ENCODE peak calls at places on chromosomes 13 and 19, in seven cellular contexts. C is PC-3, U is hepatocyte, T is GM23338, B is HCT116, X is SK-N-SH, D is neural progenitor cell. A is an unnamed sample. For H3K4me1, the result is how much of the 10 kb centered on the place peaks cover.

GRCh38 chr13:81872581-81872980 is 1531.7 kb upstream of the SPRY2 start:
- DNase-seq in C (peak), U (peak), T (peak), B (peak), X (peak), D (peak), A (no peak)

GRCh38 chr13:83716121-83716520 is 166.2 kb downstream of the SLITRK1 start:
- DNase-seq in C (no peak), U (no peak), T (peak), B (no peak), X (no peak), D (no peak), A (no peak)

GRCh38 chr13:30832845-30833332 is 73.2 kb upstream of the MEDAG start:
- DNase-seq in C (peak), U (peak), T (peak), B (peak), X (peak), D (peak), A (no peak)

GRCh38 chr13:46160474-46161066 is 21.4 kb downstream of the LCP1 start:
- DNase-seq in C (peak), U (peak), T (peak), B (peak), X (peak), D (peak), A (peak)

GRCh38 chr13:41370736-41371135 is 59.7 kb downstream of the NAA16 start:
- DNase-seq in C (no peak), U (no peak), T (no peak), B (no peak), X (no peak), D (no peak), A (no peak)

GRCh38 chr19:13398780-13399726 is 107.2 kb downstream of the CACNA1A start:
- DNase-seq in C (peak), U (no peak), T (no peak), B (peak), X (no peak), D (no peak), A (no peak)

GRCh38 chr13:81283062-81283461 is 942.1 kb upstream of the SPRY2 start:
- DNase-seq in C (no peak), U (no peak), T (no peak), B (no peak), X (no peak), D (no peak), A (no peak)

GRCh38 chr19:8638078-8638619 is 7.7 kb downstream of the NFILZ start:
- DNase-seq in C (peak), U (no peak), T (no peak), B (no peak), X (no peak), D (no peak), A (no peak)

GRCh38 chr13:85543144-85543543 is 256.1 kb downstream of the SLITRK6 start:
- DNase-seq in C (peak), U (no peak), T (no peak), B (no peak), X (no peak), D (no peak), A (no peak)

GRCh38 chr19:15015946-15016542 is 33.2 kb upstream of the CASP14 start:
- DNase-seq in C (peak), U (peak), T (peak), B (no peak), X (no peak), D (peak), A (peak)

GRCh38 chr13:62626771-62627170 is 1211.1 kb upstream of the PCDH20 start:
- DNase-seq in C (peak), U (no peak), T (peak), B (no peak), X (no peak), D (peak), A (peak)

GRCh38 chr13:66844933-66845332 is 385.2 kb downstream of the PCDH9 start:
- DNase-seq in C (no peak), U (no peak), T (no peak), B (no peak), X (no peak), D (no peak), A (no peak)

GRCh38 chr13:35722438-35723060 is 246.1 kb upstream of the MAB21L1 start:
- DNase-seq in C (no peak), U (no peak), T (no peak), B (no peak), X (no peak), D (no peak), A (no peak)

GRCh38 chr13:100363351-100363750 is 225.2 kb downstream of the GGACT start:
- DNase-seq in C (no peak), U (no peak), T (no peak), B (peak), X (no peak), D (no peak), A (no peak)

GRCh38 chr13:111999352-111999751 is 67.6 kb upstream of the SOX1 start:
- DNase-seq in C (no peak), U (no peak), T (no peak), B (no peak), X (no peak), D (no peak), A (no peak)

GRCh38 chr19:3121821-3122511 is 13.9 kb upstream of the GNA15 start:
- DNase-seq in C (no peak), U (no peak), T (no peak), B (no peak), X (no peak), D (no peak), A (no peak)

GRCh38 chr19:3124630-3125029 is 11.2 kb upstream of the GNA15 start:
- DNase-seq in C (no peak), U (no peak), T (no peak), B (no peak), X (no peak), D (no peak), A (peak)

GRCh38 chr19:3123956-3124355 is 11.9 kb upstream of the GNA15 start:
- DNase-seq in C (no peak), U (no peak), T (no peak), B (no peak), X (no peak), D (no peak), A (no peak)

GRCh38 chr19:3122512-3122870 is 13.3 kb upstream of the GNA15 start:
- DNase-seq in C (no peak), U (no peak), T (no peak), B (no peak), X (no peak), D (no peak), A (no peak)

DNA sequence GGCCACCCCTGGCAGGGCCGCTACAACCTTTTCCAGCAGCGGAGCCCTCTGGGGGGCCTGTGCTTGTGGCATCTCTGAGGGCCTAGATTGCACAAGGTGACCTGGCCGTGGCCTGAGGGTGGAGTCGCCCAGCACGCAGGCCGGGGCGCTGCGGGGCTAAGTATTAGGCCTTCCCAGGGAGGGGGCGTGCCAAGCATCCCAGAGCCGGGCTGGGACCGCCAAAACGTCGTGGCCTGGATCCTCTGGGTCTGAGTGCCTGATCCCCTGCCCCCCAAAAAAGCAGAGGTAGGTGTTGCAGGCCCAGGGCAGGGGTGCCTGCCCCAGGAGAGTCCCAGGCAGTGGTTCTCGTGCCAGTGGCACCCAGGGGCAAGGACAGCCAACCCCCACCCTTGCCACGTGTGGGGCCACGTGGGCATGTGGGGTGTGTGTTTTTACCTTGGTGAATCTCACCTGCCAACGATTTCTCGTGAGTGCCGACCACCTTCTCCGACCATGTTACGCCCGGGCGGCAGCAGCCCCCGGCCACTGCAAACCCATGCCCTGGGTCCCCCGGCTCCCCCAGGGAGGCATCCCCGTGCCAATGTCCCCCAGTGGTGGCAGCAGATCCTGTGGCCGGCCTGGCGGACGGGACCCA is 12.6 kb upstream of the GNA15 start:
- DNase-seq in C (no peak), U (no peak), T (no peak), B (no peak), X (no peak), D (no peak), A (no peak)
- TF ChIP-seq EZH2phosphoT487 in C (no peak), U (no peak), T (no peak), B (no peak), X (no peak), D (no peak), A (no peak)

DNA sequence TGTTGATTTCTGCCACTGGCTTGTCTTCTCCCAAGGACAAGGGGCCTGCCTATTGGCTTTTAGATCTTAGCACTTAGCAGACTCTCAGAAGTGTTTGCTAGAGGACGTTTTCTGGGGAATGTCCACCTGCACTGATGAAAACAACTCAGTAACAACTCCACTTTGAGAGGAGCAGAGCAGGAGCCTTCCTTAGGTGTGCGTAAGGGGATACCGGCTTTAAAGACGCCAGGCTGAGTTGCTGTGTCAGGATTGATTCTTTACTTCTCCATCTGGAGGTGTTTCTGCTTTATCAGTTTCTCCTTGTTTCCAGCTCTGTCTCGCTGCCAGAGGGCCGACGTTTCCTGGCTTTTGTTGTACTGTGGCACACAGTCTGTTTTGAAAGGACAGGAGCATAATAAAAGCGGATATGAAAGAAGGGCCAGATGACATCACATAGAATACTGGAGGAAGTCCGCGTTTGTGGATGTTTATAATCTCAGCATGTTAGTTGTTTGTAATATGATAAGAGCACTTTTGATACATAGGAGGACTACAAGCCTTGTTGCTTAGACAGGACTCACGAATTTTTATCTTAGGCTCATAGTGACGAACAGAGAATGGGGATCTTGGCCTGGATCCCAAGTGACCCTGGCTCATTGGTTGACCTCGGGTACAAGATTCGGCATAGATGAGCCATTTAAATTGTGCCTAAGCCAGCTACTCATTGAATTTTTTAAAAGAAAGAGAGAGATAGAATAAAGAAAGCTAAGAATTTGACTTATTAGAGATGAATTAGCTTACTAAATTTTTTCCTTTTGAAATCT is 34.6 kb downstream of the COL4A2 start:
- DNase-seq in C (no peak), U (no peak), T (no peak), B (no peak), X (peak), D (no peak), A (peak)
- H3K4me1 ChIP-seq in C (under half), U (under half), T (under half), B (under half), X (under half), D (half or more), A (under half)

GRCh38 chr13:33312150-33312908 is 26.8 kb upstream of the STARD13 start:
- DNase-seq in C (no peak), U (peak), T (peak), B (no peak), X (no peak), D (no peak), A (no peak)
- TF ChIP-seq CTCF in C (peak), U (peak), T (peak), B (peak), X (peak), D (no peak), A (no peak)

GRCh38 chr19:19185853-19186728 is 5.9 kb downstream of the BORCS8 start:
- DNase-seq in C (peak), U (peak), T (peak), B (peak), X (peak), D (peak), A (peak)

GRCh38 chr19:19179548-19180441 is 9.7 kb upstream of the MEF2B start:
- DNase-seq in C (no peak), U (no peak), T (no peak), B (no peak), X (no peak), D (no peak), A (no peak)

GRCh38 chr19:19186742-19187141 is 5.2 kb downstream of the BORCS8 start:
- DNase-seq in C (no peak), U (no peak), T (no peak), B (no peak), X (no peak), D (no peak), A (no peak)

GRCh38 chr19:19176950-19177349 is 6.9 kb upstream of the MEF2B start:
- DNase-seq in C (no peak), U (no peak), T (no peak), B (no peak), X (no peak), D (no peak), A (no peak)

GRCh38 chr19:19181614-19182013 is 10.3 kb downstream of the BORCS8 start:
- DNase-seq in C (no peak), U (no peak), T (no peak), B (no peak), X (no peak), D (no peak), A (no peak)
- TF ChIP-seq EZH2phosphoT487 in C (no peak), U (no peak), T (no peak), B (no peak), X (no peak), D (no peak), A (no peak)

GRCh38 chr13:97222934-97223710 is 989 bp downstream of the MBNL2 start:
- DNase-seq in C (peak), U (no peak), T (peak), B (no peak), X (no peak), D (peak), A (peak)

GRCh38 chr13:97225533-97225932 is 3.4 kb downstream of the MBNL2 start:
- DNase-seq in C (no peak), U (no peak), T (no peak), B (no peak), X (no peak), D (no peak), A (peak)

GRCh38 chr13:97221989-97222700 is at the start of gene MBNL2:
- DNase-seq in C (peak), U (peak), T (peak), B (peak), X (peak), D (peak), A (peak)

GRCh38 chr13:97224544-97225324 is 2.6 kb downstream of the MBNL2 start:
- DNase-seq in C (peak), U (peak), T (peak), B (no peak), X (no peak), D (no peak), A (no peak)

GRCh38 chr13:97223711-97224461 is 1.8 kb downstream of the MBNL2 start:
- DNase-seq in C (peak), U (peak), T (peak), B (peak), X (no peak), D (peak), A (peak)
- H3K4me1 ChIP-seq in C (under half), U (under half), T (under half), B (under half), X (under half), D (under half), A (under half)

A was measured in OCI-LY7.